ENCODE peak calls at places on chromosome 5, in six cellular contexts. R is GM23248, M is psoas muscle, U is right atrium auricular region, N is endothelial cell of umbilical vein, X is sigmoid colon. D is an unnamed sample. For H3K27me3, the result is how much of the 10 kb centered on the place peaks cover.

GRCh38 chr5:154298060-154298459 is 107.5 kb downstream of the GALNT10 start:
- DNase-seq in R (no peak), M (no peak), U (no peak), N (no peak), X (no peak), D (no peak)

GRCh38 chr5:179211631-179212030 is 133.6 kb downstream of the ADAMTS2 start:
- DNase-seq in R (peak), M (no peak), U (no peak), N (no peak), X (no peak), D (no peak)

GRCh38 chr5:2832394-2832793 is 80.9 kb upstream of the IRX2 start:
- DNase-seq in R (no peak), M (no peak), U (no peak), N (no peak), X (no peak), D (no peak)

GRCh38 chr5:58311526-58311925 is 148.4 kb downstream of the PLK2 start:
- DNase-seq in R (no peak), M (no peak), U (no peak), N (no peak), X (no peak), D (no peak)

GRCh38 chr5:133760532-133760931 is 148.2 kb upstream of the FSTL4 start:
- DNase-seq in R (no peak), M (no peak), U (no peak), N (no peak), X (no peak), D (no peak)

GRCh38 chr5:18652404-18653215 is 1018.4 kb downstream of the TAF11L14 start:
- DNase-seq in R (no peak), M (no peak), U (no peak), N (no peak), X (no peak), D (no peak)

GRCh38 chr5:52989025-52989780 is at the start of gene ITGA2:
- DNase-seq in R (peak), M (peak), U (no peak), N (peak), X (peak), D (no peak)

GRCh38 chr5:66653380-66653779 is 57.2 kb downstream of the MAST4 start:
- DNase-seq in R (peak), M (no peak), U (no peak), N (peak), X (no peak), D (no peak)

GRCh38 chr5:10453564-10453963 is 11.9 kb downstream of the ROPN1L start:
- DNase-seq in R (peak), M (no peak), U (no peak), N (no peak), X (no peak), D (no peak)

GRCh38 chr5:51376504-51376903 is 6.7 kb upstream of the ISL1 start:
- DNase-seq in R (no peak), M (no peak), U (no peak), N (no peak), X (no peak), D (no peak)

GRCh38 chr5:51377151-51378060 is 5.8 kb upstream of the ISL1 start:
- DNase-seq in R (no peak), M (no peak), U (no peak), N (no peak), X (no peak), D (no peak)

GRCh38 chr5:51378061-51378409 is 5.2 kb upstream of the ISL1 start:
- DNase-seq in R (no peak), M (no peak), U (no peak), N (no peak), X (no peak), D (no peak)

GRCh38 chr5:51373880-51374523 is 9.2 kb upstream of the ISL1 start:
- DNase-seq in R (no peak), M (no peak), U (no peak), N (no peak), X (no peak), D (no peak)

GRCh38 chr5:51375084-51375483 is 8.2 kb upstream of the ISL1 start:
- DNase-seq in R (no peak), M (no peak), U (no peak), N (no peak), X (no peak), D (no peak)
- H3K27me3 ChIP-seq in R (under half), M (under half), U (under half), N (under half), X (under half), D (half or more)

DNA sequence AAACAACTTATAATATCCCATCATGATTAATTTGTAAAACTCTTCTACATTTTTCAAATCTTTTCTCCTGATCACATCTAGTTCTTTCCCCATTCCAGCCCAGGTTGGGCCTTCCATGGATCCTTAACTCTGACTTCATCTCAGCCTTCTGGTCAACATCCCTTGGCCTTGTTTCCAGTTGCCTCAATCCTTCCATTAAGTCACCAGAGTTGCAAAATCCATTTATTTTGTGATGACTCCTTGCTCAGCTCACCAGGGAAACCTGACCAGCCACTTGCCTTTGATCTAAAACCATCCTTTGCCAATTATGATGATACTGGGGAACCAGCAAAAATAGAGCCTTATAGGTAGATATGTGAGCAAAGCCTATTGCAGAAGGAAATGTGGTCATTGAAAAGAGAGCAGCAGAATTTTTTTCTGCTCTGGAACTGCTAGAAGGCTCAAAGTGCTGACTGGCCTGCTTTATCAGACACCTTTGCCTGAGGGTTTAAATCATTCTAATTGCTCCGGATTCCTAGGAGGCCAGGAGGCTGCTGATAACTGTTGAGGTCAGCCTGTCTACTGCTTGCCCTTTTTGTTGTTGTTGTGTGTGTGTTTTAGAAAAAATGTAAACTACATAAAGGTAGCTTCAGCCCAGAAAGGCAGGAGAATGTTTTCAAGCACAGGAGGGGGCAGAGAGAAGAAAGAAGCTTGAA is 512.2 kb upstream of the GRIA1 start:
- DNase-seq in R (no peak), M (no peak), U (no peak), N (no peak), X (no peak), D (no peak)
- H3K27me3 ChIP-seq in R (under half), M (under half), U (under half), N (under half), X (under half), D (under half)

GRCh38 chr5:175850165-175850845 is 21.1 kb upstream of the CPLX2 start:
- DNase-seq in R (peak), M (no peak), U (no peak), N (no peak), X (no peak), D (peak)
- H3K27me3 ChIP-seq in R (under half), M (under half), U (under half), N (under half), X (under half), D (under half)

GRCh38 chr5:150192462-150192861 is 2.6 kb downstream of the SLC6A7 start:
- DNase-seq in R (no peak), M (no peak), U (no peak), N (no peak), X (no peak), D (peak)
- H3K27me3 ChIP-seq in R (under half), M (under half), U (under half), N (half or more), X (under half), D (under half)